ENCODE peak calls at places on chromosomes 2 and 18, in five cellular contexts. W is neural progenitor cell, Q is PC-3, B is GM23248, R is SK-N-SH. J is an unnamed sample.

GRCh38 chr18:24068945-24069693 is 54.6 kb downstream of the TTC39C start:
- DNase-seq in Q (no peak), B (no peak), R (no peak), W (no peak), J (no peak)

GRCh38 chr2:38648107-38648761 is 17.7 kb upstream of the GALM start:
- DNase-seq in R (no peak), B (peak; percentile 4), Q (peak; percentile 7), W (no peak), J (no peak)

GRCh38 chr2:41854227-41854626 is 193.6 kb upstream of the PKDCC start:
- DNase-seq in Q (peak; percentile 32), R (no peak), B (peak; percentile 57), W (no peak), J (no peak)

GRCh38 chr2:105755895-105756294 is 11.2 kb downstream of the NCK2 start:
- DNase-seq in B (no peak), Q (no peak), R (no peak), W (no peak), J (no peak)

GRCh38 chr2:215888680-215889079 is 124.7 kb downstream of the MREG start:
- DNase-seq in B (no peak), W (no peak), Q (no peak), R (no peak), J (no peak)

GRCh38 chr2:150487537-150488429 is at the start of gene RND3:
- DNase-seq in R (peak; percentile 86), B (peak; percentile 99), Q (peak; percentile 99), W (peak; percentile 96), J (peak; percentile 98)

GRCh38 chr2:106095478-106096392 is 98.4 kb downstream of the UXS1 start:
- DNase-seq in B (no peak), W (no peak), R (no peak), Q (no peak), J (no peak)

GRCh38 chr2:24024018-24024417 is 14.1 kb downstream of the MFSD2B start:
- DNase-seq in R (no peak), Q (no peak), B (peak; percentile 63), W (peak; percentile 31), J (no peak)

GRCh38 chr2:161243873-161244272 is 64.4 kb upstream of the PSMD14 start:
- DNase-seq in R (no peak), B (no peak), W (no peak), Q (no peak), J (no peak)

GRCh38 chr2:48145845-48146452 is 239.7 kb upstream of the FBXO11 start:
- DNase-seq in W (no peak), Q (no peak), R (no peak), B (no peak), J (peak; percentile 60)

DNA sequence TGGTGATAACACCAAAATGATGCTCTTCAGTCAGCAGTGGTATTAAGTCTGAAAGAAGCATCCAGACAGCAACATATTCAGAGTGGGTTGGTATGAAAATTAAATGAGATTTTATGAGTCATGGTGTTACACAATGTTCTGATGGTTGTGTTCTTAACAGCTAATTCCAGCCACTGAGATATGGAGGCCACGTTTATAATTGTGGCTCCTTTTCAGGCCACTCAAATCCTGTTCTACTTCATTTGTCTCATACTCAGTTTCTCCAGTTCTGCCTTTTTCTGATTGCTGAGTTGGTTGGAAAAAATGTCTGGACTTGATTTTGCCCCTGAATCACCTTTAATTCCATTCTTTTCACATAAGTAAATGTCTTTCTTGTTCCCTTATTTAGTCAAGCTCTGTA is 162.7 kb upstream of the COL3A1 start:
- DNase-seq in B (peak; percentile 75), Q (peak; percentile 8), W (no peak), R (no peak), J (peak; percentile 38)
- TF ChIP-seq EZH2phosphoT487 in B (no peak), Q (no peak), W (no peak), R (no peak), J (no peak)

DNA sequence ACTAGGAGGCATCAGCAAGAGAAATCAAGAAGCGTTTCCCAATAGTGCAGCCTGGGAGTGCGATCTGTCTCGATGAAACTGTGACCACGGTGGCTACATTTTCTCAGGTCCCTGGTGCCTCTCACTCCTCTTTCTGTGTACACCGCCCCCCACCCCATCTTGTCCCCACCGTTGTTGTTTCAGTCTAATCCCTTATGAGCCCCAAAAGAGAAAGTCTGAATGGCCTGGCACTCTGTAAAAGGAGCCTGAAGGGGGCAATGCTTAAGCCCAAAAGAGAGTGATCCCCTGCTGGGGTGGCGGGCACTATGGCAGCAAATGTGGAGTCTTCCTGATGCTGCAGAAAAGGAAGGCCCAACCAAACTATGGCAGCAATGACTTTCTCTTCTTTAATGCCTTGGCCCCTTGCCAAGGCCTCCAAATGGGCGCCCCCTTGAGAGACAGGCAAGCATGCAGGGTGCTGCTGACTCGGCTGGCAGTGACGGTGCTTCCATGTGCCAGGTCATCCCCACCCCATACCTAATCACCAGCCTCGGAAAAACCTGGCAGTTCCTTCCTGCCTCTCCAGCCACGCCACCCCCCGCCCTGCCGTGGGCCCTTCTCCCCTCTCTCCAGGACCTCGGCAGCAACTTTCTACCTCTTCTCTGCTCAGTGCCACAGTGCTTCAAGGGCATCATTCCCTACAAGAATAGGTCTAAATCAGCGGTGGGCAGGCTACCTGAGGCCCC is 123.0 kb downstream of the CYP26B1 start:
- DNase-seq in B (no peak), R (no peak), Q (no peak), W (no peak), J (no peak)
- H3K4me3 ChIP-seq in B (no peak overlapping the region), R (no peak overlapping the region), Q (no peak overlapping the region), W (no peak overlapping the region), J (no peak overlapping the region)

DNA sequence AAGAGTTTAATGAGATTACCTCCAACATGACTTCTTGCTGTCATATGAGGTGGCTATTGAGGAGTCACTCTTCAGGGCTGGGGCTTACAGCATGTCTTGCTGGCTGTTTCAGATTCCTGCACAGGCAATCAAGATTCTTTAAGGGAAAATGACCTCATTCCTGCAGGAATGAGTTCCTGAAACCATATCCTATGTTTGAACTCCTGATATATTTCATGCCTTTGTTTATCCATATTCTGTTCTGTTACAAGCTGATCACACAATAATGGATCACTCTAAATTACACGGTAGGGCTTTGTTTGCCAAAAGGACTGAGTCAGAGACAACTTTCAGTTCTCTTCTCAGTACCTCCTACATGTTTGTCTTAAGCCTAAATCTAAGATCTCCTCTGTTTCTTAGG is 879.8 kb upstream of the PIK3C3 start:
- DNase-seq in Q (peak; percentile 67), B (peak; percentile 52), W (peak; percentile 11), R (no peak), J (peak; percentile 21)
- H2AFZ ChIP-seq in Q (no peak overlapping the region), B (no peak overlapping the region), W (no peak overlapping the region), R (peak overlapping the region; percentile 20), J (no peak overlapping the region)

GRCh38 chr2:17539596-17539992 is 902 bp upstream of the VSNL1 start:
- DNase-seq in B (peak; percentile 33), Q (no peak), R (peak; percentile 45), W (peak; percentile 50), J (peak; percentile 28)

GRCh38 chr2:17536416-17536815 is 4.1 kb upstream of the VSNL1 start:
- DNase-seq in W (no peak), B (peak; percentile 52), Q (peak; percentile 9), R (no peak), J (no peak)

GRCh38 chr2:17538844-17539554 is 1.5 kb upstream of the VSNL1 start:
- DNase-seq in Q (no peak), R (peak; percentile 87), W (peak; percentile 87), B (peak; percentile 77), J (peak; percentile 90)

GRCh38 chr2:17539993-17540812 is at the start of gene VSNL1:
- DNase-seq in R (peak; percentile 96), B (peak; percentile 74), W (peak; percentile 98), Q (no peak), J (peak; percentile 94)

DNA sequence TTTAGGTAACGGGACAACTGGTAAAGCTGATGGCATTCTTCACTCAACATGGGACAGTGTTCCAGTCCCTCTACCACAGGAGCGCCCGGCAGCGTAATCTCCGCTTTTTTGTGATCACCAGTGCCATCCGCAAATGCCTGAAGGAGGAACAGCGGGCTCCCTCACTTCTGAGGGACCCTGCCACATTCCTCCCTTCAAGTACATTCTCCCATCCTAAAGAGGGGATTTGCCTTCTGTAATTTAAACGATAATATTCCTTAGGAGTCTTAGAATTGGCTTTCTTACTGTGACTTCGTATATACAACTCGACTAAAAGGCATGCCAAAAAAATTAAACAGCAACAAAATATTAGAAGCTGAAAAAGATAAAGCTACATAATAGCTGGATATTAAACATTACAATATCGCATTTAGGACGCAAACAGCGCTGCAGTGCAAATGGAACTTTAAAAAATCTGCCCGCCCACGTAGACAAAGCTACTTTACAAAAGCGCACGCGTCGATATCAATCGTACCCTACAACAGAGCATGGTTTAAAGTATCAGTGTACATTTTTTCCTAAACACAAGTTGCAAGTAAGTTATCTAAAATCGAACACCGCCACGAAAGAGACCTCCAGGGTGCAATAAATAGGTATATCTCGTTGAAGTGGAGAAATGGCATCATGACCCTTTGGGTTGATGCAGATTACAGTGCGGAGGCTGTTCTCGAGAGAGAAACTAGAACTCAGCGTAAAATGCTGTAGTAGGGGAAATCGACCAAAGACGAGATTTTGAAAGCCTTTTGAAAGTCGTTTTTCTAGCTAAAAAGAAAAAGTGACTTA is 2.3 kb upstream of the VSNL1 start:
- DNase-seq in R (peak; percentile 33), W (peak; percentile 67), Q (no peak), B (peak; percentile 63), J (peak; percentile 18)
- TF ChIP-seq EZH2phosphoT487 in R (no peak), W (peak; percentile 40), Q (no peak), B (no peak), J (no peak)

DNA sequence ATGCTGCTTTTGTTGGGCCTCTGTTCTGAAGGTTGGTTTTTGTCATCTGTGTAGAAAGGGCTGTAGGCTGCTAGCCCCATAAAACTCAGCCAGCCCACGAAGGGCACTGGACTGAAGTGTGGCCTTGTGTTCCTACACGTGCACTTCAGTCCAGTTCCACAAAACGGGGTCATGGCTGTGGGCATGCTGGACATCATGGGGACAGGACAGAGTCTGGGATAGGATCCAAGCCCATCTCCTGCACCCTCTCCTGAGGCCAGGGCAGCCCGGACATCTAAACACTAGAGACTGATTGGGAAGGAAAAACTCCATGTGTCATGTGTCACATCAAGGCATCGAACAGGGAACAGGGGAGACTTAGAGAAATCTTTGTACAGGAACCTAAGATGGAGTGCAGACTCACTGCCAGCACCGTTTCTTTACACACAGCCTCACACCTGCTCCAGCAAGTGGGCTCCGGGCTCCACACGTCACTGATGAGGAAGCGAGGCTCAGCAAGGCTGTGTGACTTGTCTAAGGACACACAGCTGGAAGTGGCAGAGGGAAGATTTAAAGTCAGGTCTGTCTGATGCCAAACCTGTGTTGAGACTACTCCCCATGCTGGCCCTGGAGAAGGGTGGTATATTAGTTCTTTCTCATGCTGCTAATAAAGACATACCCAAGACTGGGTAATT is 74.8 kb upstream of the BCL2L11 start:
- DNase-seq in B (no peak), R (no peak), W (no peak), Q (no peak), J (no peak)
- H3K4me3 ChIP-seq in B (no peak overlapping the region), R (no peak overlapping the region), W (no peak overlapping the region), Q (no peak overlapping the region), J (no peak overlapping the region)

DNA sequence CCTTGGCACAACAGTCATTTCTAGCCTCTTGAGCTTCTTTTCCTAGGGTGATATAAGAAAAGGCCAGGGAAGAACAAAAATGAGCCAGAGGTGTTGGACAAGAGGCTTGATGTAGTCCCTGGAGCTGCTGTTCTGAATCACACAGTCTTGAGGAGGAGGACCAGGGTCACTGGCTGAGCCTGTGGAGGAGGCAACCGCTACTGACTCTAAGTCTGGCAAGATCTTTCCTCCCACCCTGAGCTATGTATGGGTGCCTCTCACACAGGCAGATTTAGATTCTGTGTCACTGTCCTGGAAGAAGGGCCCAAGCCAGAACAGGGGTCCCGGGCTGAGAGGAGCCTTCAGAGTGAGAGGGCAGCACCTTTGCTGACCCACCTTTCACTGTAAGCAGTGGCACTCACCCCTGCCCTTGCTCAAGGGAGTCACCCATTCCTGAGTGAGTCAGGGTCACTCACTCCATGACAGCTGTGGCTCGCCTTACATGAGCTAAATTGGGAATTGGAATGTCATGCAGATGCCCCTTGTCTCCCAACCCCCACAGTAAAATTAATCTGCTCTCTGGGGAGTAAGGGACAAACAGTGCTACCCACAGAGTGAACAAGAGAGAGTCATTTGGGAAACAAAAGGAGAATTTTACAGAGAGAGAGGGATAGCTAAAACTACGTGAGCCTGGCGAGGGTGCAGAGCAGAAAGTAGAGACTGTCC is at the start of gene TRIM54:
- DNase-seq in B (peak; percentile 56), R (no peak), W (no peak), Q (peak; percentile 49), J (no peak)
- H2AFZ ChIP-seq in B (no peak within 1 kb of the TSS), R (no peak within 1 kb of the TSS), W (peak within 1 kb of the TSS; percentile 57), Q (peak within 1 kb of the TSS; percentile 59), J (no peak within 1 kb of the TSS)

J was measured in hepatocyte.